ENCODE peak calls at places on chromosomes 11 and 22, in seven cellular contexts. T, A, G, M, V, N and E are unnamed samples.

GRCh38 chr11:62645660-62645933 is 816 bp downstream of the GANAB start:
- DNase-seq in M (no peak), G (no peak), T (no peak), A (no peak), N (peak; percentile 27), V (no peak), E (no peak)

GRCh38 chr11:119671561-119672015 is 57.4 kb downstream of the NECTIN1 start:
- DNase-seq in V (peak; percentile 56), N (no peak), G (no peak), A (no peak), M (no peak), T (peak; percentile 57), E (no peak)

GRCh38 chr11:60788401-60789110 is 3.4 kb downstream of the MS4A10 start:
- DNase-seq in M (no peak), V (peak; percentile 23), T (no peak), N (no peak), A (no peak), G (no peak), E (no peak)

GRCh38 chr22:47136671-47137070 is 374.2 kb downstream of the TBC1D22A start:
- DNase-seq in T (no peak), A (no peak), N (no peak), G (no peak), M (no peak), V (no peak), E (peak; percentile 70)

GRCh38 chr11:86570020-86570419 is 102.4 kb downstream of the ME3 start:
- DNase-seq in V (no peak), G (no peak), A (no peak), N (no peak), M (no peak), T (no peak), E (no peak)

GRCh38 chr11:96961931-96962330 is 572.1 kb downstream of the JRKL start:
- DNase-seq in G (no peak), A (no peak), T (no peak), V (no peak), M (no peak), N (no peak), E (no peak)

GRCh38 chr11:105022998-105023397 is at the start of gene CASP5:
- DNase-seq in A (no peak), N (no peak), G (no peak), T (no peak), V (no peak), M (no peak), E (no peak)

GRCh38 chr11:86162257-86162656 is 82.3 kb upstream of the EED start:
- DNase-seq in M (peak; percentile 39), V (peak; percentile 34), G (peak; percentile 54), A (no peak), T (no peak), N (no peak), E (no peak)

GRCh38 chr22:43883012-43883661 is 8.7 kb downstream of the PNPLA5 start:
- DNase-seq in V (no peak), G (no peak), M (no peak), T (no peak), A (peak; percentile 93), N (peak; percentile 75), E (peak; percentile 39)

GRCh38 chr11:133323354-133323753 is 208.9 kb downstream of the OPCML start:
- DNase-seq in G (no peak), V (no peak), T (no peak), A (peak; percentile 60), M (no peak), N (no peak), E (no peak)

GRCh38 chr22:26610072-26610958 is 7.5 kb downstream of the CRYBB1 start:
- DNase-seq in V (peak; percentile 24), G (peak; percentile 29), T (peak; percentile 21), A (no peak), N (peak; percentile 81), M (peak; percentile 36), E (no peak)

GRCh38 chr11:110196884-110197420 is 99.5 kb downstream of the RDX start:
- DNase-seq in N (no peak), G (no peak), M (no peak), V (no peak), A (peak; percentile 12), T (no peak), E (no peak)

GRCh38 chr22:47156352-47157092 is 394.1 kb downstream of the TBC1D22A start:
- DNase-seq in M (no peak), G (no peak), V (no peak), T (peak; percentile 7), N (no peak), A (no peak), E (peak; percentile 72)

GRCh38 chr22:20550851-20551744 is 43.7 kb downstream of the MED15 start:
- DNase-seq in G (peak; percentile 55), T (peak; percentile 48), V (no peak), A (no peak), M (peak; percentile 58), N (no peak), E (no peak)

GRCh38 chr22:29011868-29012428 is 49.7 kb downstream of the C22orf31 start:
- DNase-seq in A (no peak), M (no peak), G (no peak), V (no peak), N (no peak), T (no peak), E (no peak)

GRCh38 chr11:35285471-35285870 is 133.9 kb downstream of the SLC1A2 start:
- DNase-seq in A (no peak), T (no peak), V (no peak), M (no peak), G (no peak), N (no peak), E (no peak)

GRCh38 chr11:88402192-88402715 is 64.7 kb upstream of the CTSC start:
- DNase-seq in N (no peak), V (no peak), A (no peak), G (no peak), M (no peak), T (no peak), E (no peak)

GRCh38 chr11:116533186-116533825 is 239.5 kb downstream of the BUD13 start:
- DNase-seq in M (no peak), A (peak; percentile 62), T (no peak), N (no peak), V (no peak), G (no peak), E (no peak)

DNA sequence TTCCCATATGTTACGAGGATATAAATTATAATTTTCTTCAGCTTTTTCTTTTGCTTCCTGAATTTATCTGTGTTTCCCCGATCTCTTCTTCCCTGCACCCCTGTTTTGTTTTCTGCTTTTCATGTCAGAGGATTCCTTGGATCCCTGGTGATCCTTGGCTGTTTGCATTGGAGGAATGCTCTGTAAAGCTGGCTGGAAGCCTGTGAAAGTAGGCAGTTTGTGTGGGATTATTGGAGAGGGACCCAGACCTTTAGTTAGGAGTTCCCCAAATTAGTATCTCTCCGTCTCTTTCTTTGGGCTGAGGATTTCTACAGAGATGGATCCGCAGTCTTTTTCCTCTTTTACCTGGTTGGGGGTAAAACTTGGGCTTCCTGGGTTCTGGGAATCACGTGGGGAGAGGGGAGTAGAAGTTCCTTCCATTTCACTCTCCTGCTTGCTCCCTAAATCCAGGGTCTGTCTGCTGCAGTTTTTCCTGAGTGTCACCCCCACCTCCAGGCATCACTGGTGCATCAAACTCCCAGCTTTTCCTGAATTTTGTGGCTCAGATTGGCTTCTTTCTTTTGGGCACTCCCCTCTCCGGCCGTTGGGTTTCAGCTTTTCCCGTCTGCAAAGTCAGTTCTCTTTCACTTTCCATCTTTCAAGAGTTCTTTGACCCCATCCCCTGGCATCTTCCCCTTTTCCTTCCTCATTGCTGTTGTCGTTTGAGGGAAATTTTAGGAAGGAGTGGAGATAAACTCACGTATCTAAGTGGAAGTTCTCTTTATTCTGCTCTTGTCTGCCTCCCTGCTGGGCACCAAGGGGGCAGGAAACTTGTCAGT is 79.1 kb upstream of the ALX4 start:
- DNase-seq in T (no peak), A (no peak), N (no peak), V (no peak), G (no peak), M (no peak), E (no peak)
- H3K4me3 ChIP-seq in T (no peak overlapping the region), A (no peak overlapping the region), N (no peak overlapping the region), V (no peak overlapping the region), G (no peak overlapping the region), M (no peak overlapping the region), E (no peak overlapping the region)

GRCh38 chr11:68374531-68374930 is 62.1 kb downstream of the LRP5 start:
- DNase-seq in N (no peak), T (no peak), M (no peak), V (no peak), A (no peak), G (no peak), E (no peak)

GRCh38 chr11:68373189-68373809 is 60.9 kb downstream of the LRP5 start:
- DNase-seq in G (peak; percentile 49), A (no peak), M (no peak), T (peak; percentile 56), V (peak; percentile 57), N (no peak), E (no peak)

GRCh38 chr11:68377389-68377795 is 65.0 kb downstream of the LRP5 start:
- DNase-seq in N (no peak), M (no peak), T (no peak), A (no peak), V (no peak), G (no peak), E (no peak)

GRCh38 chr11:68373810-68374501 is 61.6 kb downstream of the LRP5 start:
- DNase-seq in T (peak; percentile 73), N (no peak), M (peak; percentile 53), A (no peak), G (no peak), V (peak; percentile 72), E (no peak)

GRCh38 chr11:68375337-68375736 is 62.9 kb downstream of the LRP5 start:
- DNase-seq in M (no peak), A (no peak), T (no peak), N (no peak), G (no peak), V (no peak), E (no peak)
- H3K4me1 ChIP-seq in M (peaks cover 67% of the 10 kb centered on the region), A (no peaks in the 10 kb centered on the region), T (peaks cover 99% of the 10 kb centered on the region), N (peaks cover 44% of the 10 kb centered on the region), G (peaks cover 97% of the 10 kb centered on the region), V (peaks cover 98% of the 10 kb centered on the region), E (peaks cover 70% of the 10 kb centered on the region)

DNA sequence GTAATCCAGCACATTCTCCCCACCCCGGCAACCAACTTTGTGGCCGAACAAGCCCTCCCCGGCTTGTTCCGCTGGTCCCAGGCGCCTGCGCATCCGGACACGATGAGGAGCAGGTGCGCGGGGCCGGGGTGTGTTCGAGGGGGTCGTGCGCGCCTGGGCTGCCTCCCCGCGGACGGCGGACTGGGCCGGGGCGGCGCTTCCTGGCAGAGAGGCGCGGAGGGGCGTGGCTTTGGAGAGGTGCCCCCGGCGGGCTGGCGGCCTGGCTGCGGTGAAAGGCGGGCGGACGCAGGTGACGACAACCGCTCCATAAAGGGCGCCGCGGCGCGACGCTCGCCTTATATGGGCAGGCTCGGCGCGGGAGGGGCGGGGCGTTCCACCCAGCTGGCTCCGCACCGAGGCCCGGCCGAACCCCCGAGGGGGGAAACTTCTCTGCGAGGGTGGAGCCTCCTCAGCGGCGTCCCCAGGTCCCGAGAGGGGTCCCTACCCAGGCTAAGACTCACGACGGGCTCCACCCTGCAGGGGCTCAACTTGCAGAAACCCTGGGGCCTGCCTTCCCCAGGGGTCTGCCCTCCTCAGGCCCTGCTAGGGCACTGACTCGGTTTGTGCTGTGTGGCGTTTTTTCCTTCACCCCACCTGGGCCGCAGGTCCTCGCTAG is 26.4 kb downstream of the TXN2 start:
- DNase-seq in V (peak; percentile 93), A (peak; percentile 98), G (peak; percentile 87), M (peak; percentile 90), T (peak; percentile 94), N (peak; percentile 96), E (peak; percentile 93)
- H3K4me3 ChIP-seq in V (peak overlapping the region; percentile 66), A (peak overlapping the region; percentile 76), G (peak overlapping the region; percentile 60), M (peak overlapping the region; percentile 69), T (peak overlapping the region; percentile 54), N (peak overlapping the region; percentile 63), E (peak overlapping the region; percentile 24)

DNA sequence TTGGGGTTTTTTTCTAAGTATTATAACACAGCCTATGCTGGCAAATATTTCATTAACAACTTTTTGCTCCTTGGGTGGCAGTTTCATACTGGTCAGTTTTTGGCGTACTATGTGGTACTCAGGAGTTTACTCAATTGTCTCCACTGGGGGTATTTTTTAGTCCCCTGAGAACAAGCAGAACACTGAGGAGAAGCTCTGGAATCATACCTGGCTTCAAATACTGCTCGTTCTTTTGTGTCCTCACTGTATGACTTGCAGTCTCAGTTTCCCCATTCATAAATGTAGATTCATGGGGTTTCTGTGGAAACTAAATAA is 90.4 kb downstream of the SERGEF start:
- DNase-seq in G (no peak), T (no peak), A (no peak), N (no peak), M (no peak), V (no peak), E (no peak)
- H3K4me1 ChIP-seq in G (peaks cover 9% of the 10 kb centered on the region), T (peaks cover 15% of the 10 kb centered on the region), A (no peaks in the 10 kb centered on the region), N (no peaks in the 10 kb centered on the region), M (peaks cover 22% of the 10 kb centered on the region), V (peaks cover 20% of the 10 kb centered on the region), E (peaks cover 8% of the 10 kb centered on the region)